ENCODE peak calls at places on chromosome 12, in ten cellular contexts. S, U, V, M, Q, K, P, F, H and L are unnamed samples.

GRCh38 chr12:2016862-2017723 is 12.8 kb upstream of the DCP1B start:
- DNase-seq in S (no peak), U (no peak), V (no peak), M (no peak), Q (no peak), K (no peak), P (no peak), F (no peak), H (no peak), L (no peak)

GRCh38 chr12:26935636-26936378 is 2.0 kb downstream of the INTS13 start:
- DNase-seq in S (no peak), U (no peak), V (no peak), M (no peak), Q (no peak), K (no peak), P (no peak), F (no peak), H (no peak), L (no peak)

GRCh38 chr12:113422030-113422900 is at the start of gene SDSL:
- DNase-seq in S (no peak), U (peak; percentile 82), V (peak; percentile 75), M (peak; percentile 63), Q (peak; percentile 66), K (no peak), P (no peak), F (no peak), H (peak; percentile 87), L (no peak)

GRCh38 chr12:2286461-2287131 is 233.8 kb downstream of the CACNA1C start:
- DNase-seq in S (no peak), U (no peak), V (no peak), M (peak; percentile 76), Q (no peak), K (no peak), P (no peak), F (no peak), H (peak; percentile 79), L (no peak)

GRCh38 chr12:74977832-74978481 is 231.7 kb downstream of the KCNC2 start:
- DNase-seq in S (no peak), U (no peak), V (no peak), M (no peak), Q (no peak), K (no peak), P (no peak), F (no peak), H (no peak), L (no peak)

GRCh38 chr12:131511391-131511802 is 199.5 kb upstream of the SFSWAP start:
- DNase-seq in S (peak; percentile 29), U (no peak), V (no peak), M (no peak), Q (peak; percentile 56), K (peak; percentile 38), P (peak; percentile 60), F (no peak), H (no peak), L (peak; percentile 11)

GRCh38 chr12:76623929-76624328 is 64.4 kb upstream of the OSBPL8 start:
- DNase-seq in S (no peak), U (peak; percentile 44), V (no peak), M (peak; percentile 58), Q (no peak), K (no peak), P (no peak), F (no peak), H (peak; percentile 22), L (no peak)

GRCh38 chr12:31020385-31021166 is 53.1 kb upstream of the DDX11 start:
- DNase-seq in S (no peak), U (no peak), V (no peak), M (no peak), Q (no peak), K (no peak), P (no peak), F (no peak), H (no peak), L (no peak)

GRCh38 chr12:105013892-105014291 is 27.8 kb downstream of the NOPCHAP1 start:
- DNase-seq in S (no peak), U (no peak), V (no peak), M (peak; percentile 8), Q (no peak), K (no peak), P (no peak), F (no peak), H (no peak), L (no peak)

GRCh38 chr12:131850856-131851559 is 22.8 kb downstream of the MMP17 start:
- DNase-seq in S (no peak), U (peak; percentile 28), V (peak; percentile 67), M (no peak), Q (no peak), K (no peak), P (no peak), F (no peak), H (no peak), L (no peak)

GRCh38 chr12:1907652-1908611 is 10.5 kb downstream of the CACNA2D4 start:
- DNase-seq in S (no peak), U (peak; percentile 12), V (peak; percentile 46), M (no peak), Q (no peak), K (peak; percentile 39), P (peak; percentile 29), F (no peak), H (peak; percentile 7), L (no peak)

GRCh38 chr12:107418976-107419375 is 266.6 kb upstream of the PWP1 start:
- DNase-seq in S (no peak), U (no peak), V (no peak), M (no peak), Q (no peak), K (no peak), P (no peak), F (no peak), H (no peak), L (no peak)

GRCh38 chr12:108768591-108769500 is 37.5 kb upstream of the CORO1C start:
- DNase-seq in S (no peak), U (no peak), V (no peak), M (no peak), Q (no peak), K (peak; percentile 25), P (no peak), F (no peak), H (no peak), L (no peak)